ENCODE peak calls at places on chromosome 12, in six cellular contexts. P is neural progenitor cell, V is PC-3, Q is SK-N-SH, M is MM.1S, U is HCT116. W is an unnamed sample.
A peak's percentile ranks its signal among the peaks of the same experiment; 100 is the strongest.

GRCh38 chr12:17062296-17063061 is 456.5 kb upstream of the LMO3 start:
- DNase-seq in P (no peak), Q (no peak), M (no peak), U (no peak), V (peak; percentile 59), W (peak; percentile 6)

GRCh38 chr12:26471560-26471959 is 276.2 kb downstream of the SSPN start:
- DNase-seq in U (no peak), M (no peak), P (no peak), V (peak; percentile 23), Q (no peak), W (peak; percentile 73)

GRCh38 chr12:27652174-27652763 is 44.0 kb upstream of the REP15 start:
- DNase-seq in U (peak; percentile 58), P (peak; percentile 92), V (peak; percentile 97), M (peak; percentile 62), Q (peak; percentile 54), W (peak; percentile 88)

GRCh38 chr12:116592731-116593130 is 33.5 kb downstream of the MAP1LC3B2 start:
- DNase-seq in P (no peak), M (no peak), U (no peak), V (no peak), Q (no peak), W (peak; percentile 88)

GRCh38 chr12:27272375-27273028 is 28.4 kb downstream of the STK38L start:
- DNase-seq in P (no peak), Q (no peak), U (no peak), V (no peak), M (no peak), W (no peak)

GRCh38 chr12:21566907-21567355 is 37.7 kb downstream of the GYS2 start:
- DNase-seq in V (no peak), P (no peak), U (no peak), Q (no peak), M (no peak), W (no peak)

GRCh38 chr12:126286203-126286602 is 1221.0 kb downstream of the AACS start:
- DNase-seq in V (no peak), U (no peak), Q (no peak), P (no peak), M (no peak), W (no peak)

GRCh38 chr12:75606921-75607320 is 95.5 kb upstream of the KRR1 start:
- DNase-seq in P (no peak), M (no peak), V (no peak), Q (no peak), U (no peak), W (no peak)

GRCh38 chr12:94320109-94320508 is 139.6 kb downstream of the CEP83 start:
- DNase-seq in Q (no peak), V (no peak), M (no peak), U (no peak), P (no peak), W (no peak)

GRCh38 chr12:131140697-131141096 is 187.0 kb downstream of the ADGRD1 start:
- DNase-seq in U (no peak), P (no peak), M (no peak), Q (no peak), V (no peak), W (no peak)

GRCh38 chr12:65300679-65301349 is 22.3 kb downstream of the MSRB3 start:
- DNase-seq in U (peak; percentile 54), Q (no peak), P (peak; percentile 46), M (no peak), V (peak; percentile 71), W (peak; percentile 40)

GRCh38 chr12:53676715-53677611 is 1.1 kb upstream of the ATP5MC2 start:
- DNase-seq in P (peak; percentile 87), U (no peak), M (no peak), Q (no peak), V (no peak), W (peak; percentile 66)

GRCh38 chr12:57138526-57139272 is 8.7 kb downstream of the LRP1-AS start:
- DNase-seq in U (no peak), Q (peak; percentile 10), V (no peak), P (no peak), M (no peak), W (peak; percentile 77)

GRCh38 chr12:127588224-127588623 is 678.7 kb upstream of the TMEM132C start:
- DNase-seq in Q (no peak), U (no peak), V (peak; percentile 91), M (no peak), P (peak; percentile 38), W (peak; percentile 95)

GRCh38 chr12:9928607-9929006 is 3.6 kb downstream of the CLEC2A start:
- DNase-seq in Q (no peak), U (no peak), P (no peak), V (peak; percentile 23), M (no peak), W (no peak)

GRCh38 chr12:103806807-103807206 is 34.2 kb downstream of the NT5DC3 start:
- DNase-seq in P (no peak), Q (no peak), U (no peak), M (no peak), V (no peak), W (no peak)

GRCh38 chr12:52052471-52053186 is 1.4 kb downstream of the NR4A1 start:
- DNase-seq in Q (no peak), U (no peak), P (no peak), V (peak; percentile 42), M (no peak), W (no peak)

DNA sequence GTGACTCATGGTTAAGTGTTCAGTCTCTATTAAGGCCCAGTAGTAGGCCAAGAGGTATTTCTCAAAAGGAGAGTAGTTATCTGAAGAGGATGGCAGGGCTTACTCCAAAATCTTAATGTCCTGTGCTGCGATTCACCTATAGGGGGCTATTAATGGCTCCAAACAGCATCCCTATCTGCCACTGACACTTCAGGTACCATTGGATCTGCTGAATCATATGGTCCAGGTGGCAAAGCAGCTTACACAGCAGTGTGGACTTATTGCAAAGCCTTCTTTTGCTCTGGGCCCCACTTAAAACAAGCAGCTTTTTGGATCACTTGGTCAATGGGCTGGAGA is 60.8 kb upstream of the ATP2B1 start:
- DNase-seq in U (no peak), Q (no peak), V (no peak), M (no peak), P (no peak), W (no peak)
- H3K9ac ChIP-seq in U (no peak overlapping the region), Q (no peak overlapping the region), V (peak overlapping the region; percentile 62), M (no peak overlapping the region), P (no peak overlapping the region), W (peak overlapping the region; percentile 14)

DNA sequence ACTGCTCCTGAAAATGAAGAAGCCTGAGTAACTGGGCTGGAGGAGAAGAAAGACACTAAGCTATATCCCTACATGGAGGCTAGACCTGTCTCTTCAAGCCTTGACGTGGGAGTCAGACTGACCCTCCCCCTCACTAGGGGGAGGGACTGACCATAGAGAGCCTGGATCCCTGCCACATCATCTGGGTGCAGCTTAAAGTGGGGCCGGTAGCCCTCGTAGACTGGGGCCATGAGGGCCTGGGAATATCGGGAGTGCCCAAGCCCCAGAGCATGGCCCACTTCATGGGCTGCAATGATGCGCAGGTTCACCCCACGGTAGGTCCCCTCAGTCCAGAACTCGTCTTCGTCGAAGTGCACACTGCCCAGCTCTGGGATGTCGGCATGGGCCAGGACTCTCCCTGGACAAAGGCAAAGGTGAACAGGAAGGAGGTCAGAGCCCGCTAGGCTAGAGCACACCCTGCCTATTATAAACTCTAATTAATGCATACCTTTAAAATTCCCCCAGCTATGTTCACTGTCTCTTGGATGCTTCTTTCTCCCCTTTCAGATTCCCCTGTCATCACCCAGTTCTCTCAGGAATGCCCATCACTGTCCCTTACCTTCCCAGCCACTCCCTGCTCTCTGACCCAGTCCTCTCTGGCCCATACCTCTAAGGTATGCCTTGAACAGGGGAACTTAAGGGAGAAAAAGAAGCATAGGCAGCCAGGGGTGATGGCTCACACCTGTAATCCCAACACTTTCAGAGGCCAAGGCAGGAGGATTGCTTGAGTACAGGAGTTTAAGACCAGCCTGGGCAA is 3.2 kb downstream of the MMP19 start:
- DNase-seq in M (no peak), V (peak; percentile 35), P (no peak), Q (no peak), U (no peak), W (no peak)
- H2AFZ ChIP-seq in M (no peak overlapping the region), V (no peak overlapping the region), P (no peak overlapping the region), Q (no peak overlapping the region), U (no peak overlapping the region), W (no peak overlapping the region)

GRCh38 chr12:30026621-30027234 is 243.0 kb upstream of the TMTC1 start:
- DNase-seq in M (no peak), V (peak; percentile 80), P (no peak), Q (no peak), U (no peak), W (peak; percentile 52)
- TF ChIP-seq EZH2phosphoT487 in M (no peak), V (no peak), P (no peak), Q (no peak), U (no peak), W (no peak)

GRCh38 chr12:110366474-110367208 is 36.9 kb downstream of the ANAPC7 start:
- DNase-seq in M (no peak), Q (no peak), V (no peak), U (no peak), P (no peak), W (no peak)
- H3K9ac ChIP-seq in M (no peak overlapping the region), Q (no peak overlapping the region), V (no peak overlapping the region), U (no peak overlapping the region), P (no peak overlapping the region), W (no peak overlapping the region)

GRCh38 chr12:121799842-121800693 is 3.7 kb upstream of the SETD1B start:
- DNase-seq in U (peak; percentile 70), Q (peak; percentile 75), P (peak; percentile 69), M (peak; percentile 62), V (peak; percentile 93), W (peak; percentile 97)
- H2AFZ ChIP-seq in U (no peak overlapping the region), Q (no peak overlapping the region), P (no peak overlapping the region), M (no peak overlapping the region), V (no peak overlapping the region), W (no peak overlapping the region)

GRCh38 chr12:78802593-78802992 is 62.0 kb upstream of the SYT1 start:
- DNase-seq in P (no peak), U (no peak), M (no peak), V (peak; percentile 90), Q (peak; percentile 19), W (peak; percentile 58)
- TF ChIP-seq EZH2phosphoT487 in P (no peak), U (no peak), M (no peak), V (no peak), Q (no peak), W (no peak)